ENCODE peak calls at places on chromosomes 13 and 19, in nine cellular contexts. S is mucosa of descending colon, N is NCI-H226, X is PC-3, R is GM04503, U is right atrium auricular region, I is EH, F is HT-29, A is EL. E is an unnamed sample.

GRCh38 chr13:64078480-64078936 is 2662.9 kb upstream of the PCDH20 start:
- DNase-seq in X (no peak), I (no peak), U (no peak), N (no peak), A (no peak), F (no peak), S (no peak), R (no peak), E (no peak)

GRCh38 chr13:53045110-53045509 is 16.5 kb downstream of the OLFM4 start:
- DNase-seq in R (no peak), F (no peak), X (no peak), I (no peak), S (peak), U (no peak), N (no peak), A (no peak), E (no peak)

GRCh38 chr13:107644136-107644535 is 571.2 kb downstream of the LIG4 start:
- DNase-seq in R (no peak), S (no peak), F (no peak), I (no peak), N (no peak), A (no peak), U (no peak), X (no peak), E (no peak)

GRCh38 chr13:44573790-44574465 is 2.2 kb downstream of the TSC22D1 start:
- DNase-seq in S (no peak), N (peak), I (peak), A (peak), X (peak), R (no peak), F (peak), U (no peak), E (peak)

GRCh38 chr19:47663911-47664771 is 49.1 kb upstream of the EHD2 start:
- DNase-seq in I (peak), S (peak), U (peak), F (peak), A (peak), N (peak), R (peak), X (peak), E (peak)

GRCh38 chr19:32599736-32600157 is 18.8 kb downstream of the PDCD5 start:
- DNase-seq in F (peak), I (peak), S (no peak), U (no peak), N (peak), A (peak), X (peak), R (no peak), E (peak)

GRCh38 chr19:932647-933552 is 7.1 kb downstream of the ARID3A start:
- DNase-seq in F (no peak), I (peak), X (no peak), N (peak), S (peak), U (peak), R (peak), A (peak), E (no peak)

GRCh38 chr19:19538077-19538764 is at the start of gene CILP2:
- DNase-seq in F (no peak), U (no peak), R (no peak), I (peak), N (no peak), X (peak), S (peak), A (peak), E (no peak)

GRCh38 chr13:23744315-23744714 is 144.9 kb downstream of the MIPEP start:
- DNase-seq in A (no peak), X (peak), U (no peak), N (no peak), S (no peak), F (peak), I (no peak), R (no peak), E (no peak)

E was measured in foreskin melanocyte.